ENCODE peak calls at places on chromosomes 5 and 9, in eight cellular contexts. M, Y, J, O, P, G, R and H are unnamed samples.

GRCh38 chr9:1771094-1771493 is 244.1 kb upstream of the SMARCA2 start:
- DNase-seq in M (no peak), Y (no peak), J (no peak), O (no peak), P (no peak), G (no peak), R (no peak), H (no peak)

GRCh38 chr9:136982232-136983051 is at the start of gene LCNL1:
- DNase-seq in M (no peak), Y (no peak), J (no peak), O (no peak), P (no peak), G (no peak), R (no peak), H (no peak)

GRCh38 chr5:37807902-37808301 is 31.9 kb downstream of the GDNF start:
- DNase-seq in M (no peak), Y (no peak), J (no peak), O (no peak), P (no peak), G (no peak), R (no peak), H (no peak)

GRCh38 chr5:153496835-153497234 is 6.4 kb downstream of the GRIA1 start:
- DNase-seq in M (no peak), Y (peak; percentile 52), J (no peak), O (peak; percentile 45), P (no peak), G (no peak), R (no peak), H (peak; percentile 12)

GRCh38 chr9:69173891-69174644 is at the start of gene TJP2:
- DNase-seq in M (no peak), Y (peak; percentile 71), J (peak; percentile 50), O (peak; percentile 50), P (peak; percentile 86), G (peak; percentile 45), R (peak; percentile 42), H (no peak)

GRCh38 chr5:143197260-143197656 is 206.2 kb downstream of the NR3C1 start:
- DNase-seq in M (no peak), Y (no peak), J (no peak), O (no peak), P (no peak), G (no peak), R (no peak), H (no peak)

GRCh38 chr5:56072863-56073777 is 78.4 kb upstream of the IL6ST start:
- DNase-seq in M (no peak), Y (no peak), J (no peak), O (no peak), P (no peak), G (no peak), R (no peak), H (no peak)

GRCh38 chr5:55160493-55161209 is 680 bp downstream of the GPX8 start:
- DNase-seq in M (no peak), Y (peak; percentile 91), J (no peak), O (peak; percentile 69), P (no peak), G (no peak), R (no peak), H (no peak)

GRCh38 chr9:33524431-33524947 is 438 bp downstream of the ANKRD18B start:
- DNase-seq in M (no peak), Y (no peak), J (no peak), O (no peak), P (no peak), G (no peak), R (no peak), H (no peak)

GRCh38 chr5:138666226-138666742 is 86.9 kb upstream of the CTNNA1 start:
- DNase-seq in M (no peak), Y (no peak), J (peak; percentile 47), O (no peak), P (no peak), G (no peak), R (no peak), H (no peak)

GRCh38 chr5:55923177-55923872 is 71.4 kb downstream of the IL6ST start:
- DNase-seq in M (peak; percentile 9), Y (no peak), J (peak; percentile 55), O (no peak), P (no peak), G (no peak), R (no peak), H (peak; percentile 9)

GRCh38 chr5:160064979-160065619 is 54.2 kb downstream of the PWWP2A start:
- DNase-seq in M (peak; percentile 96), Y (no peak), J (no peak), O (no peak), P (no peak), G (no peak), R (no peak), H (peak; percentile 77)

GRCh38 chr9:87648606-87649005 is 77.3 kb upstream of the CTSL start:
- DNase-seq in M (no peak), Y (no peak), J (no peak), O (no peak), P (no peak), G (no peak), R (no peak), H (no peak)

GRCh38 chr9:19151425-19152159 is 24.3 kb upstream of the PLIN2 start:
- DNase-seq in M (peak; percentile 93), Y (no peak), J (no peak), O (no peak), P (no peak), G (no peak), R (no peak), H (no peak)

GRCh38 chr5:167708449-167708848 is 583.0 kb upstream of the WWC1 start:
- DNase-seq in M (no peak), Y (no peak), J (no peak), O (no peak), P (no peak), G (no peak), R (no peak), H (no peak)

GRCh38 chr9:69120380-69121154 is 53.5 kb upstream of the TJP2 start:
- DNase-seq in M (peak; percentile 96), Y (no peak), J (no peak), O (peak; percentile 74), P (peak; percentile 90), G (peak; percentile 41), R (no peak), H (peak; percentile 91)

GRCh38 chr5:143402464-143403356 is 776 bp downstream of the NR3C1 start:
- DNase-seq in M (peak; percentile 53), Y (peak; percentile 23), J (peak; percentile 74), O (peak; percentile 25), P (peak; percentile 84), G (peak; percentile 52), R (peak; percentile 42), H (peak; percentile 50)

GRCh38 chr9:19641046-19641445 is 147.8 kb downstream of the SLC24A2 start:
- DNase-seq in M (no peak), Y (no peak), J (no peak), O (no peak), P (no peak), G (no peak), R (peak; percentile 71), H (no peak)

GRCh38 chr9:111516061-111516465 is 8.9 kb upstream of the ZNF483 start:
- DNase-seq in M (no peak), Y (no peak), J (no peak), O (no peak), P (no peak), G (no peak), R (no peak), H (no peak)

GRCh38 chr5:76022611-76023010 is 60.6 kb upstream of the SV2C start:
- DNase-seq in M (no peak), Y (no peak), J (no peak), O (no peak), P (no peak), G (no peak), R (no peak), H (no peak)

GRCh38 chr9:69637801-69638200 is 34.4 kb downstream of the APBA1 start:
- DNase-seq in M (no peak), Y (peak; percentile 53), J (no peak), O (no peak), P (no peak), G (no peak), R (no peak), H (no peak)

GRCh38 chr9:84303061-84303460 is 37.5 kb downstream of the SLC28A3 start:
- DNase-seq in M (no peak), Y (no peak), J (no peak), O (no peak), P (no peak), G (no peak), R (no peak), H (no peak)

GRCh38 chr9:88077071-88077617 is 61.1 kb downstream of the SPATA31C2 start:
- DNase-seq in M (no peak), Y (no peak), J (no peak), O (no peak), P (no peak), G (no peak), R (no peak), H (no peak)

GRCh38 chr5:133235696-133236426 is 184.0 kb downstream of the HSPA4 start:
- DNase-seq in M (peak; percentile 22), Y (no peak), J (no peak), O (no peak), P (peak; percentile 11), G (no peak), R (no peak), H (no peak)

GRCh38 chr9:114223564-114224246 is 68.4 kb downstream of the COL27A1 start:
- DNase-seq in M (no peak), Y (peak; percentile 70), J (no peak), O (peak; percentile 33), P (no peak), G (no peak), R (no peak), H (peak; percentile 14)

GRCh38 chr5:176188085-176188484 is 50.1 kb upstream of the SIMC1 start:
- DNase-seq in M (no peak), Y (no peak), J (no peak), O (no peak), P (no peak), G (no peak), R (no peak), H (no peak)

GRCh38 chr5:1967716-1968115 is 85.0 kb upstream of the IRX4 start:
- DNase-seq in M (no peak), Y (no peak), J (no peak), O (no peak), P (no peak), G (no peak), R (no peak), H (no peak)

GRCh38 chr5:81751836-81752643 is 1.1 kb upstream of the SSBP2 start:
- DNase-seq in M (no peak), Y (no peak), J (no peak), O (no peak), P (no peak), G (no peak), R (peak; percentile 51), H (no peak)

GRCh38 chr9:34710023-34710422 is at the start of gene CCL21:
- DNase-seq in M (no peak), Y (no peak), J (no peak), O (no peak), P (no peak), G (no peak), R (no peak), H (no peak)

GRCh38 chr5:62576570-62577172 is 1.9 kb upstream of the LRRC70 start:
- DNase-seq in M (no peak), Y (no peak), J (no peak), O (no peak), P (no peak), G (no peak), R (no peak), H (no peak)

GRCh38 chr9:99855467-99856176 is 33.9 kb downstream of the NR4A3 start:
- DNase-seq in M (no peak), Y (no peak), J (no peak), O (no peak), P (no peak), G (no peak), R (no peak), H (no peak)

GRCh38 chr9:37295796-37296195 is 126.7 kb upstream of the GRHPR start:
- DNase-seq in M (no peak), Y (no peak), J (no peak), O (no peak), P (no peak), G (no peak), R (no peak), H (no peak)

GRCh38 chr5:132679166-132679565 is 5.4 kb downstream of the IL4 start:
- DNase-seq in M (no peak), Y (no peak), J (no peak), O (no peak), P (no peak), G (no peak), R (no peak), H (no peak)

GRCh38 chr9:91101598-91102168 is 260.0 kb downstream of the AUH start:
- DNase-seq in M (peak; percentile 61), Y (no peak), J (peak; percentile 82), O (no peak), P (no peak), G (no peak), R (no peak), H (no peak)